ENCODE peak calls at places on chromosomes 7 and 10, in ten cellular contexts. One of them, this sample, is unnamed.
A peak's percentile ranks its signal among the peaks of the same experiment; 100 is the strongest.

GRCh38 chr7:122887198-122887597 is 938 bp upstream of the CADPS2 start:
- DNase-seq in endothelial cell: peak; percentile 58
- DNase-seq in GM06990: no peak
- DNase-seq in GM23338: peak; percentile 75
- DNase-seq in H4: peak; percentile 79
- DNase-seq in left lung: peak; percentile 75
- DNase-seq in epithelial cell of proximal tubule: peak; percentile 51
- DNase-seq in cardiac muscle cell: peak; percentile 70
- DNase-seq in nephron progenitor cell: peak; percentile 54
- DNase-seq in activated CD4-positive, alpha-beta T cell treated with anti-CD3 and anti-CD28 coated beads, Interleukin-2, amount 50 U/mL, for 4 hours: no peak
- DNase-seq in this sample: peak; percentile 36

GRCh38 chr10:119331031-119331430 is 123.7 kb downstream of the GRK5 start:
- DNase-seq in endothelial cell: no peak
- DNase-seq in GM06990: no peak
- DNase-seq in GM23338: no peak
- DNase-seq in H4: no peak
- DNase-seq in left lung: no peak
- DNase-seq in epithelial cell of proximal tubule: no peak
- DNase-seq in cardiac muscle cell: no peak
- DNase-seq in nephron progenitor cell: no peak
- DNase-seq in activated CD4-positive, alpha-beta T cell treated with anti-CD3 and anti-CD28 coated beads, Interleukin-2, amount 50 U/mL, for 4 hours: no peak
- DNase-seq in this sample: no peak

GRCh38 chr10:117609095-117609821 is 66.7 kb downstream of the EMX2 start:
- DNase-seq in endothelial cell: no peak
- DNase-seq in GM06990: no peak
- DNase-seq in GM23338: no peak
- DNase-seq in H4: peak; percentile 37
- DNase-seq in left lung: peak; percentile 74
- DNase-seq in epithelial cell of proximal tubule: peak; percentile 60
- DNase-seq in cardiac muscle cell: peak; percentile 25
- DNase-seq in nephron progenitor cell: no peak
- DNase-seq in activated CD4-positive, alpha-beta T cell treated with anti-CD3 and anti-CD28 coated beads, Interleukin-2, amount 50 U/mL, for 4 hours: no peak
- DNase-seq in this sample: no peak

GRCh38 chr10:308101-308500 is 172.8 kb downstream of the ZMYND11 start:
- DNase-seq in endothelial cell: no peak
- DNase-seq in GM06990: no peak
- DNase-seq in GM23338: no peak
- DNase-seq in H4: no peak
- DNase-seq in left lung: no peak
- DNase-seq in epithelial cell of proximal tubule: no peak
- DNase-seq in cardiac muscle cell: no peak
- DNase-seq in nephron progenitor cell: no peak
- DNase-seq in activated CD4-positive, alpha-beta T cell treated with anti-CD3 and anti-CD28 coated beads, Interleukin-2, amount 50 U/mL, for 4 hours: no peak
- DNase-seq in this sample: no peak

GRCh38 chr10:34908472-34908871 is 93.4 kb upstream of the PARD3 start:
- DNase-seq in endothelial cell: no peak
- DNase-seq in GM06990: peak; percentile 51
- DNase-seq in GM23338: no peak
- DNase-seq in H4: no peak
- DNase-seq in left lung: no peak
- DNase-seq in epithelial cell of proximal tubule: no peak
- DNase-seq in cardiac muscle cell: peak; percentile 45
- DNase-seq in nephron progenitor cell: no peak
- DNase-seq in activated CD4-positive, alpha-beta T cell treated with anti-CD3 and anti-CD28 coated beads, Interleukin-2, amount 50 U/mL, for 4 hours: no peak
- DNase-seq in this sample: no peak

GRCh38 chr10:131617113-131617877 is 283.5 kb upstream of the PPP2R2D start:
- DNase-seq in endothelial cell: no peak
- DNase-seq in GM06990: no peak
- DNase-seq in GM23338: peak; percentile 7
- DNase-seq in H4: no peak
- DNase-seq in left lung: no peak
- DNase-seq in epithelial cell of proximal tubule: no peak
- DNase-seq in cardiac muscle cell: no peak
- DNase-seq in nephron progenitor cell: no peak
- DNase-seq in activated CD4-positive, alpha-beta T cell treated with anti-CD3 and anti-CD28 coated beads, Interleukin-2, amount 50 U/mL, for 4 hours: no peak
- DNase-seq in this sample: no peak

GRCh38 chr7:44131173-44132009 is 8.0 kb upstream of the POLD2 start:
- DNase-seq in endothelial cell: no peak
- DNase-seq in GM06990: no peak
- DNase-seq in GM23338: peak; percentile 50
- DNase-seq in H4: peak; percentile 55
- DNase-seq in left lung: no peak
- DNase-seq in epithelial cell of proximal tubule: no peak
- DNase-seq in cardiac muscle cell: peak; percentile 33
- DNase-seq in nephron progenitor cell: peak; percentile 29
- DNase-seq in activated CD4-positive, alpha-beta T cell treated with anti-CD3 and anti-CD28 coated beads, Interleukin-2, amount 50 U/mL, for 4 hours: no peak
- DNase-seq in this sample: peak; percentile 51

GRCh38 chr10:70677016-70677415 is 4.7 kb downstream of the ADAMTS14 start:
- DNase-seq in endothelial cell: no peak
- DNase-seq in GM06990: no peak
- DNase-seq in GM23338: no peak
- DNase-seq in H4: no peak
- DNase-seq in left lung: no peak
- DNase-seq in epithelial cell of proximal tubule: no peak
- DNase-seq in cardiac muscle cell: no peak
- DNase-seq in nephron progenitor cell: no peak
- DNase-seq in activated CD4-positive, alpha-beta T cell treated with anti-CD3 and anti-CD28 coated beads, Interleukin-2, amount 50 U/mL, for 4 hours: no peak
- DNase-seq in this sample: no peak

GRCh38 chr7:150974468-150975391 is 3.4 kb downstream of the KCNH2 start:
- DNase-seq in endothelial cell: peak; percentile 36
- DNase-seq in GM06990: peak; percentile 81
- DNase-seq in GM23338: peak; percentile 54
- DNase-seq in H4: no peak
- DNase-seq in left lung: no peak
- DNase-seq in epithelial cell of proximal tubule: no peak
- DNase-seq in cardiac muscle cell: peak; percentile 23
- DNase-seq in nephron progenitor cell: peak; percentile 74
- DNase-seq in activated CD4-positive, alpha-beta T cell treated with anti-CD3 and anti-CD28 coated beads, Interleukin-2, amount 50 U/mL, for 4 hours: peak; percentile 86
- DNase-seq in this sample: peak; percentile 57

GRCh38 chr7:114789161-114789560 is 132.7 kb upstream of the MDFIC start:
- DNase-seq in endothelial cell: no peak
- DNase-seq in GM06990: no peak
- DNase-seq in GM23338: no peak
- DNase-seq in H4: no peak
- DNase-seq in left lung: no peak
- DNase-seq in epithelial cell of proximal tubule: no peak
- DNase-seq in cardiac muscle cell: peak; percentile 28
- DNase-seq in nephron progenitor cell: no peak
- DNase-seq in activated CD4-positive, alpha-beta T cell treated with anti-CD3 and anti-CD28 coated beads, Interleukin-2, amount 50 U/mL, for 4 hours: no peak
- DNase-seq in this sample: no peak

GRCh38 chr10:28449382-28449781 is 83.5 kb upstream of the WAC start:
- DNase-seq in endothelial cell: no peak
- DNase-seq in GM06990: no peak
- DNase-seq in GM23338: no peak
- DNase-seq in H4: no peak
- DNase-seq in left lung: no peak
- DNase-seq in epithelial cell of proximal tubule: no peak
- DNase-seq in cardiac muscle cell: no peak
- DNase-seq in nephron progenitor cell: no peak
- DNase-seq in activated CD4-positive, alpha-beta T cell treated with anti-CD3 and anti-CD28 coated beads, Interleukin-2, amount 50 U/mL, for 4 hours: no peak
- DNase-seq in this sample: no peak

GRCh38 chr7:100064162-100064561 is 14.6 kb downstream of the ZSCAN21 start:
- DNase-seq in endothelial cell: no peak
- DNase-seq in GM06990: no peak
- DNase-seq in GM23338: no peak
- DNase-seq in H4: no peak
- DNase-seq in left lung: no peak
- DNase-seq in epithelial cell of proximal tubule: no peak
- DNase-seq in cardiac muscle cell: no peak
- DNase-seq in nephron progenitor cell: no peak
- DNase-seq in activated CD4-positive, alpha-beta T cell treated with anti-CD3 and anti-CD28 coated beads, Interleukin-2, amount 50 U/mL, for 4 hours: no peak
- DNase-seq in this sample: no peak

GRCh38 chr10:121813211-121813812 is 114.5 kb downstream of the ATE1 start:
- DNase-seq in endothelial cell: no peak
- DNase-seq in GM06990: no peak
- DNase-seq in GM23338: no peak
- DNase-seq in H4: no peak
- DNase-seq in left lung: no peak
- DNase-seq in epithelial cell of proximal tubule: no peak
- DNase-seq in cardiac muscle cell: peak; percentile 34
- DNase-seq in nephron progenitor cell: no peak
- DNase-seq in activated CD4-positive, alpha-beta T cell treated with anti-CD3 and anti-CD28 coated beads, Interleukin-2, amount 50 U/mL, for 4 hours: no peak
- DNase-seq in this sample: no peak

GRCh38 chr10:101467286-101467770 is 113.4 kb downstream of the BTRC start:
- DNase-seq in endothelial cell: peak; percentile 32
- DNase-seq in GM06990: peak; percentile 35
- DNase-seq in GM23338: peak; percentile 87
- DNase-seq in H4: peak; percentile 71
- DNase-seq in left lung: no peak
- DNase-seq in epithelial cell of proximal tubule: peak; percentile 64
- DNase-seq in cardiac muscle cell: peak; percentile 83
- DNase-seq in nephron progenitor cell: peak; percentile 25
- DNase-seq in activated CD4-positive, alpha-beta T cell treated with anti-CD3 and anti-CD28 coated beads, Interleukin-2, amount 50 U/mL, for 4 hours: no peak
- DNase-seq in this sample: peak; percentile 42

GRCh38 chr7:49852619-49853462 is 79.4 kb downstream of the VWC2 start:
- DNase-seq in endothelial cell: peak; percentile 71
- DNase-seq in GM06990: peak; percentile 5
- DNase-seq in GM23338: peak; percentile 89
- DNase-seq in H4: peak; percentile 83
- DNase-seq in left lung: no peak
- DNase-seq in epithelial cell of proximal tubule: peak; percentile 16
- DNase-seq in cardiac muscle cell: peak; percentile 61
- DNase-seq in nephron progenitor cell: peak; percentile 60
- DNase-seq in activated CD4-positive, alpha-beta T cell treated with anti-CD3 and anti-CD28 coated beads, Interleukin-2, amount 50 U/mL, for 4 hours: no peak
- DNase-seq in this sample: peak; percentile 58

GRCh38 chr7:105719395-105719794 is 138.1 kb upstream of the EFCAB10 start:
- DNase-seq in endothelial cell: no peak
- DNase-seq in GM06990: no peak
- DNase-seq in GM23338: peak; percentile 35
- DNase-seq in H4: no peak
- DNase-seq in left lung: no peak
- DNase-seq in epithelial cell of proximal tubule: no peak
- DNase-seq in cardiac muscle cell: no peak
- DNase-seq in nephron progenitor cell: peak; percentile 53
- DNase-seq in activated CD4-positive, alpha-beta T cell treated with anti-CD3 and anti-CD28 coated beads, Interleukin-2, amount 50 U/mL, for 4 hours: no peak
- DNase-seq in this sample: no peak

GRCh38 chr7:79180533-79180932 is 272.9 kb downstream of the MAGI2 start:
- DNase-seq in endothelial cell: no peak
- DNase-seq in GM06990: no peak
- DNase-seq in GM23338: no peak
- DNase-seq in H4: no peak
- DNase-seq in left lung: no peak
- DNase-seq in epithelial cell of proximal tubule: no peak
- DNase-seq in cardiac muscle cell: no peak
- DNase-seq in nephron progenitor cell: no peak
- DNase-seq in activated CD4-positive, alpha-beta T cell treated with anti-CD3 and anti-CD28 coated beads, Interleukin-2, amount 50 U/mL, for 4 hours: no peak
- DNase-seq in this sample: no peak

GRCh38 chr10:18254086-18254485 is 113.9 kb downstream of the CACNB2 start:
- DNase-seq in endothelial cell: no peak
- DNase-seq in GM06990: no peak
- DNase-seq in GM23338: no peak
- DNase-seq in H4: no peak
- DNase-seq in left lung: no peak
- DNase-seq in epithelial cell of proximal tubule: no peak
- DNase-seq in cardiac muscle cell: no peak
- DNase-seq in nephron progenitor cell: no peak
- DNase-seq in activated CD4-positive, alpha-beta T cell treated with anti-CD3 and anti-CD28 coated beads, Interleukin-2, amount 50 U/mL, for 4 hours: no peak
- DNase-seq in this sample: no peak

GRCh38 chr7:24825931-24826661 is 68.8 kb upstream of the GSDME start:
- DNase-seq in endothelial cell: no peak
- DNase-seq in GM06990: no peak
- DNase-seq in GM23338: peak; percentile 53
- DNase-seq in H4: peak; percentile 93
- DNase-seq in left lung: no peak
- DNase-seq in epithelial cell of proximal tubule: peak; percentile 50
- DNase-seq in cardiac muscle cell: peak; percentile 58
- DNase-seq in nephron progenitor cell: no peak
- DNase-seq in activated CD4-positive, alpha-beta T cell treated with anti-CD3 and anti-CD28 coated beads, Interleukin-2, amount 50 U/mL, for 4 hours: no peak
- DNase-seq in this sample: no peak

GRCh38 chr10:70664702-70665195 is 7.6 kb upstream of the ADAMTS14 start:
- DNase-seq in endothelial cell: no peak
- DNase-seq in GM06990: no peak
- DNase-seq in GM23338: no peak
- DNase-seq in H4: peak; percentile 96
- DNase-seq in left lung: no peak
- DNase-seq in epithelial cell of proximal tubule: peak; percentile 97
- DNase-seq in cardiac muscle cell: peak; percentile 94
- DNase-seq in nephron progenitor cell: no peak
- DNase-seq in activated CD4-positive, alpha-beta T cell treated with anti-CD3 and anti-CD28 coated beads, Interleukin-2, amount 50 U/mL, for 4 hours: no peak
- DNase-seq in this sample: no peak

GRCh38 chr7:21544303-21544656 is 1.4 kb downstream of the DNAH11 start:
- DNase-seq in endothelial cell: no peak
- DNase-seq in GM06990: no peak
- DNase-seq in GM23338: no peak
- DNase-seq in H4: no peak
- DNase-seq in left lung: no peak
- DNase-seq in epithelial cell of proximal tubule: no peak
- DNase-seq in cardiac muscle cell: no peak
- DNase-seq in nephron progenitor cell: no peak
- DNase-seq in activated CD4-positive, alpha-beta T cell treated with anti-CD3 and anti-CD28 coated beads, Interleukin-2, amount 50 U/mL, for 4 hours: no peak
- DNase-seq in this sample: no peak

GRCh38 chr7:152050547-152050971 is 25.1 kb downstream of the GALNT11 start:
- DNase-seq in endothelial cell: no peak
- DNase-seq in GM06990: no peak
- DNase-seq in GM23338: no peak
- DNase-seq in H4: peak; percentile 95
- DNase-seq in left lung: no peak
- DNase-seq in epithelial cell of proximal tubule: no peak
- DNase-seq in cardiac muscle cell: peak; percentile 83
- DNase-seq in nephron progenitor cell: no peak
- DNase-seq in activated CD4-positive, alpha-beta T cell treated with anti-CD3 and anti-CD28 coated beads, Interleukin-2, amount 50 U/mL, for 4 hours: no peak
- DNase-seq in this sample: no peak

GRCh38 chr10:22315455-22316285 is 518 bp upstream of the COMMD3 start:
- DNase-seq in endothelial cell: no peak
- DNase-seq in GM06990: no peak
- DNase-seq in GM23338: peak; percentile 87
- DNase-seq in H4: no peak
- DNase-seq in left lung: no peak
- DNase-seq in epithelial cell of proximal tubule: no peak
- DNase-seq in cardiac muscle cell: no peak
- DNase-seq in nephron progenitor cell: no peak
- DNase-seq in activated CD4-positive, alpha-beta T cell treated with anti-CD3 and anti-CD28 coated beads, Interleukin-2, amount 50 U/mL, for 4 hours: no peak
- DNase-seq in this sample: no peak

GRCh38 chr7:101172854-101173751 is 7.0 kb downstream of the NAT16 start:
- DNase-seq in endothelial cell: no peak
- DNase-seq in GM06990: peak; percentile 43
- DNase-seq in GM23338: peak; percentile 51
- DNase-seq in H4: peak; percentile 90
- DNase-seq in left lung: peak; percentile 76
- DNase-seq in epithelial cell of proximal tubule: no peak
- DNase-seq in cardiac muscle cell: peak; percentile 65
- DNase-seq in nephron progenitor cell: no peak
- DNase-seq in activated CD4-positive, alpha-beta T cell treated with anti-CD3 and anti-CD28 coated beads, Interleukin-2, amount 50 U/mL, for 4 hours: no peak
- DNase-seq in this sample: peak; percentile 74

This sample was measured in SHP77.